ENCODE peak calls at places on chromosomes 13 and 19, in ten cellular contexts. One of them, this sample, is unnamed.

GRCh38 chr13:102651892-102652291 is 43.0 kb downstream of the METTL21C start:
- DNase-seq in CD4-positive, alpha-beta T cell: no peak
- DNase-seq in adrenal gland: no peak
- DNase-seq in cardiac muscle cell: peak
- DNase-seq in IMR-90: peak
- DNase-seq in lower lobe of right lung: no peak
- DNase-seq in tibial artery: peak
- DNase-seq in esophagus squamous epithelium: no peak
- DNase-seq in suprapubic skin: no peak
- DNase-seq in SK-N-SH: no peak
- DNase-seq in this sample: no peak

GRCh38 chr19:14091086-14091884 is 734 bp upstream of the SAMD1 start:
- DNase-seq in lower lobe of right lung: peak
- DNase-seq in SK-N-SH: peak
- DNase-seq in suprapubic skin: no peak
- DNase-seq in esophagus squamous epithelium: no peak
- DNase-seq in adrenal gland: peak
- DNase-seq in cardiac muscle cell: peak
- DNase-seq in CD4-positive, alpha-beta T cell: peak
- DNase-seq in IMR-90: peak
- DNase-seq in tibial artery: no peak
- DNase-seq in this sample: peak

GRCh38 chr19:15583346-15583745 is 31.7 kb upstream of the CYP4F8 start:
- DNase-seq in lower lobe of right lung: no peak
- DNase-seq in esophagus squamous epithelium: no peak
- DNase-seq in SK-N-SH: no peak
- DNase-seq in CD4-positive, alpha-beta T cell: no peak
- DNase-seq in suprapubic skin: peak
- DNase-seq in adrenal gland: peak
- DNase-seq in IMR-90: no peak
- DNase-seq in cardiac muscle cell: no peak
- DNase-seq in tibial artery: no peak
- DNase-seq in this sample: no peak

GRCh38 chr19:49767380-49767779 is 579 bp downstream of the AP2A1 start:
- DNase-seq in esophagus squamous epithelium: no peak
- DNase-seq in suprapubic skin: no peak
- DNase-seq in CD4-positive, alpha-beta T cell: no peak
- DNase-seq in IMR-90: no peak
- DNase-seq in tibial artery: no peak
- DNase-seq in lower lobe of right lung: no peak
- DNase-seq in SK-N-SH: no peak
- DNase-seq in adrenal gland: no peak
- DNase-seq in cardiac muscle cell: peak
- DNase-seq in this sample: peak

GRCh38 chr13:112250788-112251445 is 125.2 kb upstream of the SPACA7 start:
- DNase-seq in suprapubic skin: no peak
- DNase-seq in SK-N-SH: no peak
- DNase-seq in CD4-positive, alpha-beta T cell: no peak
- DNase-seq in tibial artery: no peak
- DNase-seq in adrenal gland: peak
- DNase-seq in cardiac muscle cell: no peak
- DNase-seq in IMR-90: no peak
- DNase-seq in esophagus squamous epithelium: no peak
- DNase-seq in lower lobe of right lung: no peak
- DNase-seq in this sample: no peak

GRCh38 chr19:3576696-3577443 is 4.1 kb downstream of the HMG20B start:
- DNase-seq in tibial artery: no peak
- DNase-seq in cardiac muscle cell: peak
- DNase-seq in lower lobe of right lung: no peak
- DNase-seq in adrenal gland: peak
- DNase-seq in CD4-positive, alpha-beta T cell: no peak
- DNase-seq in SK-N-SH: peak
- DNase-seq in suprapubic skin: no peak
- DNase-seq in esophagus squamous epithelium: no peak
- DNase-seq in IMR-90: peak
- DNase-seq in this sample: no peak

GRCh38 chr13:46721054-46721453 is 75.9 kb downstream of the ESD start:
- DNase-seq in SK-N-SH: peak
- DNase-seq in cardiac muscle cell: peak
- DNase-seq in adrenal gland: peak
- DNase-seq in CD4-positive, alpha-beta T cell: peak
- DNase-seq in lower lobe of right lung: no peak
- DNase-seq in tibial artery: peak
- DNase-seq in IMR-90: peak
- DNase-seq in suprapubic skin: no peak
- DNase-seq in esophagus squamous epithelium: no peak
- DNase-seq in this sample: peak

GRCh38 chr19:28521614-28522544 is 691.1 kb downstream of the UQCRFS1 start:
- DNase-seq in CD4-positive, alpha-beta T cell: no peak
- DNase-seq in IMR-90: no peak
- DNase-seq in tibial artery: no peak
- DNase-seq in adrenal gland: no peak
- DNase-seq in lower lobe of right lung: no peak
- DNase-seq in esophagus squamous epithelium: no peak
- DNase-seq in cardiac muscle cell: no peak
- DNase-seq in suprapubic skin: no peak
- DNase-seq in SK-N-SH: no peak
- DNase-seq in this sample: no peak

DNA sequence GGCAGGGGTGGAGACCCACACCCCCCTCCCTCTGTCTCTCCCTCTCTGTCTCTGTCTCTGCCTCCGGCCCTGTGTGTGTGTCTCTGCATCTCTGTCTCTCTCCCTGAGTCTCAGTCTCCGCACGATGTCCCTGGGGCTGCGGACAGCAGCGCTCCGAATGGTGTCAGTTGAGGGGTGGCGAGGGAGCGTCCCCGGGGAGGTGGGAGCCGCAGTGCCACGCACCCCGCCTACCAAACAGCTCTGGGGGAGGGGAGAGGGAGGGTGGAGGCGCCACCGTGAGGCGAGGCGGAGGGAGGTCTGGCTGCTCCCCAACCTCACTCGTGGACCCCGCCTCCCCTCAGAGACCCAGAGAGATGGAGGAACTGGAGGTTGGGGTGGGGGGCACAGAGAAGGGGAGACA is 7.4 kb downstream of the ERFL start:
- DNase-seq in SK-N-SH: no peak
- DNase-seq in IMR-90: no peak
- DNase-seq in cardiac muscle cell: no peak
- DNase-seq in suprapubic skin: no peak
- DNase-seq in tibial artery: no peak
- DNase-seq in esophagus squamous epithelium: no peak
- DNase-seq in lower lobe of right lung: no peak
- DNase-seq in CD4-positive, alpha-beta T cell: no peak
- DNase-seq in adrenal gland: no peak
- DNase-seq in this sample: no peak
- TF ChIP-seq CTCF in SK-N-SH: no peak
- TF ChIP-seq CTCF in IMR-90: no peak
- TF ChIP-seq CTCF in cardiac muscle cell: no peak
- TF ChIP-seq CTCF in suprapubic skin: no peak
- TF ChIP-seq CTCF in tibial artery: no peak
- TF ChIP-seq CTCF in esophagus squamous epithelium: no peak
- TF ChIP-seq CTCF in lower lobe of right lung: no peak
- TF ChIP-seq CTCF in CD4-positive, alpha-beta T cell: no peak
- TF ChIP-seq CTCF in adrenal gland: no peak
- TF ChIP-seq CTCF in this sample: no peak

GRCh38 chr19:572891-573825 is 762 bp downstream of the BSG start:
- DNase-seq in suprapubic skin: no peak
- DNase-seq in CD4-positive, alpha-beta T cell: no peak
- DNase-seq in esophagus squamous epithelium: no peak
- DNase-seq in tibial artery: no peak
- DNase-seq in lower lobe of right lung: peak
- DNase-seq in SK-N-SH: peak
- DNase-seq in IMR-90: peak
- DNase-seq in adrenal gland: peak
- DNase-seq in cardiac muscle cell: peak
- DNase-seq in this sample: peak

GRCh38 chr19:572140-572890 is at the start of gene BSG:
- DNase-seq in cardiac muscle cell: peak
- DNase-seq in CD4-positive, alpha-beta T cell: peak
- DNase-seq in IMR-90: peak
- DNase-seq in SK-N-SH: peak
- DNase-seq in lower lobe of right lung: peak
- DNase-seq in tibial artery: peak
- DNase-seq in suprapubic skin: peak
- DNase-seq in esophagus squamous epithelium: peak
- DNase-seq in adrenal gland: peak
- DNase-seq in this sample: peak

GRCh38 chr19:575527-576506 is 3.4 kb downstream of the BSG start:
- DNase-seq in suprapubic skin: no peak
- DNase-seq in cardiac muscle cell: peak
- DNase-seq in tibial artery: no peak
- DNase-seq in adrenal gland: peak
- DNase-seq in CD4-positive, alpha-beta T cell: no peak
- DNase-seq in esophagus squamous epithelium: no peak
- DNase-seq in lower lobe of right lung: no peak
- DNase-seq in IMR-90: peak
- DNase-seq in SK-N-SH: peak
- DNase-seq in this sample: peak

GRCh38 chr19:576768-577438 is 4.5 kb downstream of the BSG start:
- DNase-seq in tibial artery: no peak
- DNase-seq in cardiac muscle cell: no peak
- DNase-seq in lower lobe of right lung: no peak
- DNase-seq in CD4-positive, alpha-beta T cell: no peak
- DNase-seq in IMR-90: no peak
- DNase-seq in suprapubic skin: no peak
- DNase-seq in adrenal gland: no peak
- DNase-seq in SK-N-SH: no peak
- DNase-seq in esophagus squamous epithelium: no peak
- DNase-seq in this sample: no peak

DNA sequence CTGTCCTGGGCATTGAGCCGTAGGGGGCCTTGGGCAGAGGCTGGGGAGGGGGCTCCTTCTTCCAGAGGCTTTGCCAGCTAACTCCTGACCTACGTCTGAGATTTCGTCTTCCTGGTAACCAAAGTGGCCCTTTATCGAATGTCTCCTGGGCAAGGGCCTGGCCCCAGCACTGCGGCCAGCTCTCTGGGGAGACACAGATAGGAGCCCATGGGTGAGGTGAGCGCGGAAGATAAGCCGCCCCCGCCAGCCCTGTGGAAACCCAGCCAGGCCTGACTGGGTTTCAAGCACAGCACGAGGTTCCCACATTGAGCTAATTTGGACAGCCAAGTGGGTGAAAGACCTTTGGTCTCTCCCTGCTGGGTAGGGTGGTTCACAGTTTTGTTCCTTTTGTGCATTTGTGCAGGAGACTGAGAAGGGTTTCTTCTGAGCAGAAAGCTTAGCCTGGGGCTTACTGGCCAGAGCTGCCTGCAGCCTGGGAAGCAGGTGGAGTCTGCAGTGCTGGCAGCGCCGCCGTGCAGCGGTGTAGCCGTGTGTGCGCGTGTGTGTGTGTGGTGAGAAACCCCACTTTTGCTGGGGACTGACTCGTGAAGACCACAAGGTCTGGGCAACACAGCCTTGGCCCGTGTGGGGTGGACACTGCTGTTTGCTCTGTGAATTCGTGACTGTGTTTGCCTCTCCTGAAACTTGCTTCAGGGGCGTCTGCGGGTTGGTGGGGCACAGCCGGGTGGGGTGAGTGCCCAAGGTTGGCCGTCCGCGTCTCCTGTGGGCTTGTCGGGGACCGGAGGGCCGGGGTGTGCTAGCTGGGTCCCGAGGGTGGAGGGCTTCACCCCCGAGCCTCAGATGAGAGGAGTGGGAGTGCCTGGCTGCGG is 2.5 kb downstream of the BSG start:
- DNase-seq in IMR-90: peak
- DNase-seq in tibial artery: no peak
- DNase-seq in esophagus squamous epithelium: no peak
- DNase-seq in CD4-positive, alpha-beta T cell: no peak
- DNase-seq in SK-N-SH: no peak
- DNase-seq in cardiac muscle cell: peak
- DNase-seq in suprapubic skin: no peak
- DNase-seq in lower lobe of right lung: no peak
- DNase-seq in adrenal gland: no peak
- DNase-seq in this sample: peak
- H3K27ac ChIP-seq in IMR-90: peak
- H3K27ac ChIP-seq in tibial artery: no peak
- H3K27ac ChIP-seq in esophagus squamous epithelium: peak
- H3K27ac ChIP-seq in CD4-positive, alpha-beta T cell: no peak
- H3K27ac ChIP-seq in SK-N-SH: peak
- H3K27ac ChIP-seq in cardiac muscle cell: peak
- H3K27ac ChIP-seq in suprapubic skin: peak
- H3K27ac ChIP-seq in lower lobe of right lung: no peak
- H3K27ac ChIP-seq in adrenal gland: peak
- H3K27ac ChIP-seq in this sample: peak

DNA sequence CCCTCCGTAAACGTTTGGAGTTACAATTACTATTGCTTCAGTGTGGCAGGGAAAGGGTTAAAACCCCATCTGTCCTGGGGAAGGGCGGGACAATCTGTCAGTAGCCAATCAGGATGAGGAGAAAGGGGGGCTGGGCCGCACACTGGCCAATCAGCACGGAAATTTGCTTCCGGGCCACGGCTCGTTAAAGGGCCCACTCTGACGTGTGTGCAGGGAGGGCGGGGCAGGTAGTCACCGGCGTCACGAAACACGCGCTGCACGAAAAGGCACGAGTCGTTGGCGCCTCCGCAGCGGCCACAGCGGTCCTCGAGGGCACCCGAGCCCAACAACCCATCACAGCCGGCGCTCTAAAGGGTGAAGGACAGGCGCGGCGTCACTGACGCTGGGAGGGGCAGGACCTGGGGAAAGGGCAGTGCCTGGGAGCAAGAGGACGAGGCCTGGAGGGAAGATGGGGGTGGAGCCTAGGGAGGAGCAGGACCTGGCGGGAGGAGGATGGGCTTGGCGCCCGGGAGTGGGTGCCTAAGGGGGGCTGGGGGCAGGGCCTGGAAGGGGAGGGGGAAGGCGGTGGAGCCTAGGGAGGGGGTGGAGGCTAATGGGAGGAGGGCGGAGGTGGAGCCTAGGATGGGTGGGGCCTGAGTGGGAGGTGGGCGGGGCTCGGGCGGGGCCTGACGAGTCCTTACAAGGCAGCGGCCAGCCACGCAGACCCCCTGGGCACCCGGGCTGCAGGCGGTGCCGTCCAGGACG is 4.9 kb downstream of the ADAMTSL5 start:
- DNase-seq in CD4-positive, alpha-beta T cell: peak
- DNase-seq in lower lobe of right lung: peak
- DNase-seq in SK-N-SH: peak
- DNase-seq in cardiac muscle cell: peak
- DNase-seq in suprapubic skin: peak
- DNase-seq in tibial artery: peak
- DNase-seq in IMR-90: peak
- DNase-seq in adrenal gland: peak
- DNase-seq in esophagus squamous epithelium: peak
- DNase-seq in this sample: peak
- TF ChIP-seq CTCF in CD4-positive, alpha-beta T cell: no peak
- TF ChIP-seq CTCF in lower lobe of right lung: no peak
- TF ChIP-seq CTCF in SK-N-SH: no peak
- TF ChIP-seq CTCF in cardiac muscle cell: no peak
- TF ChIP-seq CTCF in suprapubic skin: no peak
- TF ChIP-seq CTCF in tibial artery: no peak
- TF ChIP-seq CTCF in IMR-90: no peak
- TF ChIP-seq CTCF in adrenal gland: no peak
- TF ChIP-seq CTCF in esophagus squamous epithelium: no peak
- TF ChIP-seq CTCF in this sample: no peak

GRCh38 chr19:30319411-30319810 is 52.8 kb upstream of the ZNF536 start:
- DNase-seq in lower lobe of right lung: no peak
- DNase-seq in tibial artery: no peak
- DNase-seq in SK-N-SH: no peak
- DNase-seq in IMR-90: no peak
- DNase-seq in cardiac muscle cell: no peak
- DNase-seq in esophagus squamous epithelium: no peak
- DNase-seq in adrenal gland: no peak
- DNase-seq in suprapubic skin: no peak
- DNase-seq in CD4-positive, alpha-beta T cell: no peak
- DNase-seq in this sample: no peak

GRCh38 chr19:30319876-30320275 is 52.3 kb upstream of the ZNF536 start:
- DNase-seq in adrenal gland: no peak
- DNase-seq in cardiac muscle cell: no peak
- DNase-seq in tibial artery: no peak
- DNase-seq in IMR-90: no peak
- DNase-seq in suprapubic skin: no peak
- DNase-seq in CD4-positive, alpha-beta T cell: no peak
- DNase-seq in esophagus squamous epithelium: no peak
- DNase-seq in lower lobe of right lung: no peak
- DNase-seq in SK-N-SH: no peak
- DNase-seq in this sample: no peak

GRCh38 chr19:30320466-30320865 is 51.7 kb upstream of the ZNF536 start:
- DNase-seq in esophagus squamous epithelium: no peak
- DNase-seq in lower lobe of right lung: no peak
- DNase-seq in CD4-positive, alpha-beta T cell: no peak
- DNase-seq in cardiac muscle cell: no peak
- DNase-seq in suprapubic skin: no peak
- DNase-seq in tibial artery: no peak
- DNase-seq in SK-N-SH: no peak
- DNase-seq in IMR-90: no peak
- DNase-seq in adrenal gland: peak
- DNase-seq in this sample: no peak

GRCh38 chr19:30318261-30318660 is 53.9 kb upstream of the ZNF536 start:
- DNase-seq in SK-N-SH: no peak
- DNase-seq in CD4-positive, alpha-beta T cell: no peak
- DNase-seq in esophagus squamous epithelium: no peak
- DNase-seq in tibial artery: no peak
- DNase-seq in IMR-90: no peak
- DNase-seq in cardiac muscle cell: no peak
- DNase-seq in adrenal gland: no peak
- DNase-seq in lower lobe of right lung: no peak
- DNase-seq in suprapubic skin: no peak
- DNase-seq in this sample: no peak

GRCh38 chr19:30318936-30319335 is 53.2 kb upstream of the ZNF536 start:
- DNase-seq in adrenal gland: peak
- DNase-seq in IMR-90: no peak
- DNase-seq in suprapubic skin: no peak
- DNase-seq in cardiac muscle cell: no peak
- DNase-seq in lower lobe of right lung: no peak
- DNase-seq in esophagus squamous epithelium: no peak
- DNase-seq in CD4-positive, alpha-beta T cell: no peak
- DNase-seq in SK-N-SH: no peak
- DNase-seq in tibial artery: no peak
- DNase-seq in this sample: no peak
- H3K27ac ChIP-seq in adrenal gland: no peak
- H3K27ac ChIP-seq in IMR-90: no peak
- H3K27ac ChIP-seq in suprapubic skin: no peak
- H3K27ac ChIP-seq in cardiac muscle cell: no peak
- H3K27ac ChIP-seq in lower lobe of right lung: no peak
- H3K27ac ChIP-seq in esophagus squamous epithelium: no peak
- H3K27ac ChIP-seq in CD4-positive, alpha-beta T cell: no peak
- H3K27ac ChIP-seq in SK-N-SH: no peak
- H3K27ac ChIP-seq in tibial artery: no peak
- H3K27ac ChIP-seq in this sample: no peak

This sample was measured in RWPE1.